ENCODE peak calls at places on chromosomes 3 and 15, in six cellular contexts. O is omental fat pad; T is dorsolateral prefrontal cortex; L is stimulated activated CD4-positive, alpha-beta T cell treated with anti-CD3 and anti-CD28 coated beads, Interleukin-2, amount 100 ng/mL, for 24 hours; X is posterior cingulate gyrus; Y is activated effector memory CD4-positive, alpha-beta T cell treated with anti-CD3 and anti-CD28 coated beads, Interleukin-2, amount 50 U/mL, for 16 hours. E is an unnamed sample.
A peak's percentile ranks its signal among the peaks of the same experiment; 100 is the strongest.

GRCh38 chr3:140537075-140537474 is 140.8 kb upstream of the TRIM42 start:
- DNase-seq in O (no peak), T (no peak), L (no peak), X (no peak), Y (no peak), E (no peak)

GRCh38 chr15:25790003-25790660 is 73.0 kb downstream of the ATP10A start:
- DNase-seq in O (peak; percentile 45), T (no peak), L (peak; percentile 61), X (no peak), Y (no peak), E (peak; percentile 89)

GRCh38 chr15:39110336-39110735 is 470.5 kb upstream of the THBS1 start:
- DNase-seq in O (no peak), T (no peak), L (no peak), X (no peak), Y (no peak), E (no peak)

GRCh38 chr15:31274496-31275330 is 51.9 kb upstream of the KLF13 start:
- DNase-seq in O (peak; percentile 2), T (peak; percentile 33), L (no peak), X (no peak), Y (peak; percentile 53), E (peak; percentile 71)

GRCh38 chr3:67733269-67733950 is 79.0 kb upstream of the SUCLG2 start:
- DNase-seq in O (no peak), T (no peak), L (no peak), X (no peak), Y (no peak), E (no peak)

GRCh38 chr3:45887759-45888511 is 1.6 kb downstream of the CCR9 start:
- DNase-seq in O (no peak), T (no peak), L (no peak), X (no peak), Y (no peak), E (no peak)

GRCh38 chr3:132211896-132212295 is 105.3 kb upstream of the ACP3 start:
- DNase-seq in O (no peak), T (no peak), L (no peak), X (no peak), Y (no peak), E (no peak)

GRCh38 chr3:69097407-69098086 is 12.8 kb downstream of the ARL6IP5 start:
- DNase-seq in O (no peak), T (no peak), L (no peak), X (no peak), Y (no peak), E (no peak)

GRCh38 chr15:66617137-66618090 is 51.6 kb upstream of the LCTL start:
- DNase-seq in O (peak; percentile 23), T (peak; percentile 56), L (no peak), X (peak; percentile 65), Y (no peak), E (peak; percentile 89)

GRCh38 chr15:95252404-95252803 is 1021.0 kb downstream of the MCTP2 start:
- DNase-seq in O (no peak), T (no peak), L (no peak), X (no peak), Y (no peak), E (no peak)

GRCh38 chr3:178325330-178325729 is 210.9 kb upstream of the KCNMB2 start:
- DNase-seq in O (no peak), T (no peak), L (no peak), X (no peak), Y (no peak), E (no peak)

GRCh38 chr3:72428803-72429202 is 419.4 kb downstream of the SHQ1 start:
- DNase-seq in O (no peak), T (no peak), L (no peak), X (no peak), Y (no peak), E (no peak)

GRCh38 chr15:95812491-95812890 is 518.0 kb upstream of the NR2F2 start:
- DNase-seq in O (no peak), T (no peak), L (no peak), X (no peak), Y (no peak), E (no peak)

GRCh38 chr15:80779658-80780415 is 667 bp downstream of the CEMIP start:
- DNase-seq in O (no peak), T (no peak), L (no peak), X (no peak), Y (no peak), E (no peak)

GRCh38 chr3:116785226-116785625 is 75.6 kb downstream of the TUSC7 start:
- DNase-seq in O (no peak), T (no peak), L (no peak), X (no peak), Y (no peak), E (no peak)

GRCh38 chr3:56799251-56799882 is 2.4 kb downstream of the ARHGEF3 start:
- DNase-seq in O (no peak), T (no peak), L (no peak), X (no peak), Y (no peak), E (no peak)

GRCh38 chr3:191220908-191221307 is 21.9 kb downstream of the OSTN start:
- DNase-seq in O (no peak), T (no peak), L (no peak), X (no peak), Y (no peak), E (no peak)

GRCh38 chr3:129211772-129212171 is 28.1 kb upstream of the CNBP start:
- DNase-seq in O (peak; percentile 73), T (no peak), L (no peak), X (no peak), Y (no peak), E (peak; percentile 76)

GRCh38 chr3:159884661-159885402 is 103.8 kb upstream of the IL12A start:
- DNase-seq in O (no peak), T (no peak), L (no peak), X (no peak), Y (no peak), E (no peak)

GRCh38 chr3:36814776-36815175 is 50.4 kb upstream of the DCLK3 start:
- DNase-seq in O (no peak), T (no peak), L (no peak), X (no peak), Y (no peak), E (no peak)

GRCh38 chr15:79967331-79968182 is 3.4 kb downstream of the BCL2A1 start:
- DNase-seq in O (no peak), T (no peak), L (peak; percentile 14), X (no peak), Y (no peak), E (no peak)

GRCh38 chr3:54822206-54822605 is 105.7 kb downstream of the LRTM1 start:
- DNase-seq in O (no peak), T (no peak), L (no peak), X (no peak), Y (no peak), E (no peak)

GRCh38 chr3:140467104-140467577 is 210.7 kb upstream of the TRIM42 start:
- DNase-seq in O (no peak), T (no peak), L (no peak), X (no peak), Y (no peak), E (no peak)

GRCh38 chr3:55511895-55512585 is 24.9 kb upstream of the WNT5A start:
- DNase-seq in O (no peak), T (no peak), L (no peak), X (no peak), Y (no peak), E (no peak)

GRCh38 chr3:170721563-170721962 is 135.7 kb upstream of the SLC7A14 start:
- DNase-seq in O (no peak), T (no peak), L (no peak), X (no peak), Y (no peak), E (no peak)

GRCh38 chr15:34753236-34753894 is 1.4 kb downstream of the GJD2 start:
- DNase-seq in O (no peak), T (no peak), L (no peak), X (no peak), Y (no peak), E (no peak)

GRCh38 chr3:124883766-124884473 is 3.2 kb downstream of the ITGB5 start:
- DNase-seq in O (no peak), T (no peak), L (no peak), X (no peak), Y (no peak), E (no peak)

GRCh38 chr15:62979252-62979651 is 63.3 kb upstream of the TPM1 start:
- DNase-seq in O (no peak), T (no peak), L (no peak), X (no peak), Y (no peak), E (no peak)

GRCh38 chr3:146177986-146178385 is 17.0 kb upstream of the PLOD2 start:
- DNase-seq in O (no peak), T (no peak), L (no peak), X (no peak), Y (no peak), E (no peak)

GRCh38 chr3:146972726-146973125 is 367.6 kb upstream of the PLSCR5 start:
- DNase-seq in O (no peak), T (no peak), L (no peak), X (no peak), Y (no peak), E (no peak)

GRCh38 chr3:159928692-159929091 is 59.9 kb upstream of the IL12A start:
- DNase-seq in O (no peak), T (no peak), L (no peak), X (no peak), Y (no peak), E (no peak)

GRCh38 chr15:73818308-73818985 is 54.9 kb upstream of the TBC1D21 start:
- DNase-seq in O (no peak), T (peak; percentile 56), L (no peak), X (no peak), Y (no peak), E (no peak)

GRCh38 chr3:177263615-177264365 is 66.5 kb upstream of the TBL1XR1 start:
- DNase-seq in O (no peak), T (no peak), L (no peak), X (no peak), Y (no peak), E (no peak)

GRCh38 chr15:72168131-72168825 is 29.3 kb downstream of the GRAMD2A start:
- DNase-seq in O (no peak), T (no peak), L (no peak), X (no peak), Y (no peak), E (no peak)

GRCh38 chr15:67531379-67532059 is 10.6 kb downstream of the C15orf61 start:
- DNase-seq in O (no peak), T (no peak), L (no peak), X (no peak), Y (no peak), E (no peak)

GRCh38 chr3:11499144-11499543 is 144.6 kb downstream of the VGLL4 start:
- DNase-seq in O (no peak), T (no peak), L (no peak), X (no peak), Y (no peak), E (no peak)

GRCh38 chr3:58492385-58492970 is 582 bp downstream of the KCTD6 start:
- DNase-seq in O (no peak), T (no peak), L (peak; percentile 43), X (no peak), Y (peak; percentile 66), E (no peak)

GRCh38 chr3:151964768-151965167 is 91.3 kb downstream of the SUCNR1 start:
- DNase-seq in O (no peak), T (no peak), L (no peak), X (no peak), Y (no peak), E (no peak)

E was measured in coronary artery.